ENCODE peak calls at places on chromosomes 1 and 21, in eight cellular contexts. One of them, this sample, is unnamed.

GRCh38 chr1:57832616-57833015 is 408.8 kb upstream of the DAB1 start:
- DNase-seq in neural crest cell: peak; percentile 1
- DNase-seq in osteocyte: no peak
- DNase-seq in stomach: no peak
- DNase-seq in MM.1S: no peak
- DNase-seq in RWPE1: no peak
- DNase-seq in heart left ventricle: no peak
- DNase-seq in Calu3: no peak
- DNase-seq in this sample: no peak

GRCh38 chr1:43049487-43049886 is 90.8 kb upstream of the SLC2A1 start:
- DNase-seq in Calu3: no peak
- DNase-seq in RWPE1: peak; percentile 27
- DNase-seq in stomach: no peak
- DNase-seq in MM.1S: no peak
- DNase-seq in heart left ventricle: no peak
- DNase-seq in neural crest cell: no peak
- DNase-seq in osteocyte: no peak
- DNase-seq in this sample: no peak

GRCh38 chr1:214372092-214372491 is 91.1 kb downstream of the SMYD2 start:
- DNase-seq in osteocyte: no peak
- DNase-seq in neural crest cell: no peak
- DNase-seq in heart left ventricle: no peak
- DNase-seq in MM.1S: no peak
- DNase-seq in RWPE1: no peak
- DNase-seq in stomach: no peak
- DNase-seq in Calu3: no peak
- DNase-seq in this sample: no peak

GRCh38 chr1:151839457-151840409 is at the start of gene C2CD4D:
- DNase-seq in Calu3: peak; percentile 96
- DNase-seq in RWPE1: peak; percentile 69
- DNase-seq in heart left ventricle: peak; percentile 31
- DNase-seq in stomach: peak; percentile 76
- DNase-seq in osteocyte: no peak
- DNase-seq in neural crest cell: peak; percentile 66
- DNase-seq in MM.1S: peak; percentile 88
- DNase-seq in this sample: peak; percentile 80

GRCh38 chr1:17437260-17438175 is 2.0 kb downstream of the RCC2 start:
- DNase-seq in RWPE1: peak; percentile 66
- DNase-seq in stomach: peak; percentile 44
- DNase-seq in osteocyte: no peak
- DNase-seq in Calu3: peak; percentile 32
- DNase-seq in neural crest cell: peak; percentile 34
- DNase-seq in heart left ventricle: peak; percentile 34
- DNase-seq in MM.1S: peak; percentile 58
- DNase-seq in this sample: peak; percentile 98

GRCh38 chr1:245788886-245789285 is 634.1 kb downstream of the KIF26B start:
- DNase-seq in RWPE1: no peak
- DNase-seq in neural crest cell: no peak
- DNase-seq in MM.1S: no peak
- DNase-seq in osteocyte: no peak
- DNase-seq in Calu3: no peak
- DNase-seq in heart left ventricle: no peak
- DNase-seq in stomach: no peak
- DNase-seq in this sample: no peak

GRCh38 chr1:228375578-228376261 is 30.9 kb downstream of the TRIM11 start:
- DNase-seq in osteocyte: no peak
- DNase-seq in neural crest cell: no peak
- DNase-seq in heart left ventricle: no peak
- DNase-seq in RWPE1: no peak
- DNase-seq in stomach: no peak
- DNase-seq in MM.1S: no peak
- DNase-seq in Calu3: no peak
- DNase-seq in this sample: no peak

GRCh38 chr1:11285883-11286734 is 13.1 kb downstream of the UBIAD1 start:
- DNase-seq in osteocyte: no peak
- DNase-seq in RWPE1: no peak
- DNase-seq in heart left ventricle: no peak
- DNase-seq in stomach: no peak
- DNase-seq in neural crest cell: no peak
- DNase-seq in MM.1S: no peak
- DNase-seq in Calu3: no peak
- DNase-seq in this sample: no peak

GRCh38 chr1:3431266-3431665 is 23.2 kb upstream of the ARHGEF16 start:
- DNase-seq in neural crest cell: no peak
- DNase-seq in stomach: no peak
- DNase-seq in osteocyte: no peak
- DNase-seq in RWPE1: no peak
- DNase-seq in MM.1S: no peak
- DNase-seq in Calu3: peak; percentile 12
- DNase-seq in heart left ventricle: no peak
- DNase-seq in this sample: no peak

GRCh38 chr1:53175302-53175913 is 21.2 kb upstream of the CPT2 start:
- DNase-seq in heart left ventricle: no peak
- DNase-seq in osteocyte: no peak
- DNase-seq in Calu3: no peak
- DNase-seq in RWPE1: no peak
- DNase-seq in MM.1S: no peak
- DNase-seq in neural crest cell: no peak
- DNase-seq in stomach: peak; percentile 89
- DNase-seq in this sample: no peak

GRCh38 chr1:84208935-84209334 is 64.9 kb downstream of the PRKACB start:
- DNase-seq in stomach: no peak
- DNase-seq in heart left ventricle: no peak
- DNase-seq in MM.1S: no peak
- DNase-seq in RWPE1: no peak
- DNase-seq in neural crest cell: no peak
- DNase-seq in Calu3: no peak
- DNase-seq in osteocyte: no peak
- DNase-seq in this sample: no peak

GRCh38 chr1:209530990-209531389 is 52.5 kb upstream of the CAMK1G start:
- DNase-seq in MM.1S: no peak
- DNase-seq in RWPE1: no peak
- DNase-seq in Calu3: no peak
- DNase-seq in heart left ventricle: no peak
- DNase-seq in osteocyte: no peak
- DNase-seq in stomach: peak; percentile 41
- DNase-seq in neural crest cell: no peak
- DNase-seq in this sample: no peak

GRCh38 chr1:218982482-218982881 is 191.2 kb upstream of the LYPLAL1 start:
- DNase-seq in Calu3: no peak
- DNase-seq in RWPE1: no peak
- DNase-seq in neural crest cell: no peak
- DNase-seq in MM.1S: no peak
- DNase-seq in stomach: no peak
- DNase-seq in osteocyte: no peak
- DNase-seq in heart left ventricle: no peak
- DNase-seq in this sample: no peak

GRCh38 chr1:10057305-10057704 is 24.5 kb downstream of the UBE4B start:
- DNase-seq in RWPE1: no peak
- DNase-seq in osteocyte: no peak
- DNase-seq in Calu3: no peak
- DNase-seq in stomach: no peak
- DNase-seq in MM.1S: no peak
- DNase-seq in heart left ventricle: no peak
- DNase-seq in neural crest cell: no peak
- DNase-seq in this sample: no peak

GRCh38 chr1:40344597-40344996 is 27.5 kb upstream of the COL9A2 start:
- DNase-seq in heart left ventricle: peak; percentile 29
- DNase-seq in Calu3: peak; percentile 13
- DNase-seq in MM.1S: no peak
- DNase-seq in osteocyte: peak; percentile 49
- DNase-seq in neural crest cell: no peak
- DNase-seq in stomach: peak; percentile 44
- DNase-seq in RWPE1: no peak
- DNase-seq in this sample: peak; percentile 38

GRCh38 chr1:91596474-91596873 is 95.8 kb downstream of the CDC7 start:
- DNase-seq in stomach: no peak
- DNase-seq in osteocyte: no peak
- DNase-seq in heart left ventricle: no peak
- DNase-seq in RWPE1: no peak
- DNase-seq in Calu3: no peak
- DNase-seq in neural crest cell: no peak
- DNase-seq in MM.1S: peak; percentile 1
- DNase-seq in this sample: no peak

GRCh38 chr21:21101911-21102310 is 103.7 kb downstream of the NCAM2 start:
- DNase-seq in osteocyte: no peak
- DNase-seq in Calu3: no peak
- DNase-seq in MM.1S: peak; percentile 46
- DNase-seq in neural crest cell: peak; percentile 22
- DNase-seq in RWPE1: peak; percentile 2
- DNase-seq in heart left ventricle: no peak
- DNase-seq in stomach: no peak
- DNase-seq in this sample: no peak

GRCh38 chr1:56074357-56074717 is 505.0 kb downstream of the PLPP3 start:
- DNase-seq in MM.1S: no peak
- DNase-seq in osteocyte: no peak
- DNase-seq in heart left ventricle: peak; percentile 13
- DNase-seq in Calu3: no peak
- DNase-seq in stomach: peak; percentile 26
- DNase-seq in neural crest cell: no peak
- DNase-seq in RWPE1: no peak
- DNase-seq in this sample: no peak

GRCh38 chr1:15523922-15524282 is at the start of gene CASP9:
- DNase-seq in Calu3: no peak
- DNase-seq in osteocyte: no peak
- DNase-seq in heart left ventricle: no peak
- DNase-seq in neural crest cell: no peak
- DNase-seq in stomach: no peak
- DNase-seq in MM.1S: peak; percentile 6
- DNase-seq in RWPE1: no peak
- DNase-seq in this sample: no peak

GRCh38 chr1:15524283-15525042 is 448 bp upstream of the CASP9 start:
- DNase-seq in MM.1S: peak; percentile 98
- DNase-seq in heart left ventricle: peak; percentile 100
- DNase-seq in RWPE1: peak; percentile 92
- DNase-seq in osteocyte: peak; percentile 100
- DNase-seq in Calu3: peak; percentile 98
- DNase-seq in neural crest cell: peak; percentile 99
- DNase-seq in stomach: peak; percentile 100
- DNase-seq in this sample: peak; percentile 97

GRCh38 chr1:15525043-15525958 is 1.3 kb upstream of the CASP9 start:
- DNase-seq in MM.1S: peak; percentile 97
- DNase-seq in stomach: no peak
- DNase-seq in RWPE1: peak; percentile 99
- DNase-seq in heart left ventricle: no peak
- DNase-seq in osteocyte: no peak
- DNase-seq in Calu3: no peak
- DNase-seq in neural crest cell: no peak
- DNase-seq in this sample: no peak

GRCh38 chr1:15526490-15527339 is at the start of gene DNAJC16:
- DNase-seq in neural crest cell: peak; percentile 97
- DNase-seq in stomach: peak; percentile 99
- DNase-seq in Calu3: peak; percentile 96
- DNase-seq in RWPE1: peak; percentile 96
- DNase-seq in heart left ventricle: peak; percentile 100
- DNase-seq in MM.1S: peak; percentile 100
- DNase-seq in osteocyte: peak; percentile 99
- DNase-seq in this sample: peak; percentile 89

DNA sequence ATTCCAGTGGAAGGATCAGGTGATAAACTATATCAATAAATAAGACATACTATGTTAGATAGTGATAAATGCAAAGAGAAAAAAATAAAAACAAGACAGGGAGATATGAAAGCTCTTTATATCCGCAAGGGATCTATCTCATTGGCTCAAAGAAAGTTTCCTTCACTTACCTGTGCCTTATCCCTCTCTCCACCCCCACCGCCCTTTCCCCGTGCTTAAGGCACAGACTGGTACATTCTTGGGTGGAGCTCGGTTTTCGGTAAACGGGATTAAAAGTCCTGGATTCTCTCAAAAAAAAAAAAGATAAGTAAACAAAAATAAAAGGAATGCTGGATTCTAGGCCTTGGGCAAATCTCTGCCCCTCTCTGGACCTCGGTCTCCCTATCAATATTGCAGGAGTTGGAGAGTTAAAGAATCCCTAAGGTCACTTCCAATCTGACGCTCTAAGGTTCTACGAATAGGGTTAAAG is 593 bp upstream of the DNAJC16 start:
- DNase-seq in stomach: no peak
- DNase-seq in RWPE1: no peak
- DNase-seq in MM.1S: no peak
- DNase-seq in Calu3: peak; percentile 8
- DNase-seq in osteocyte: no peak
- DNase-seq in heart left ventricle: no peak
- DNase-seq in neural crest cell: no peak
- DNase-seq in this sample: no peak
- TF ChIP-seq CTCF in stomach: no peak
- TF ChIP-seq CTCF in RWPE1: no peak
- TF ChIP-seq CTCF in MM.1S: no peak
- TF ChIP-seq CTCF in Calu3: no peak
- TF ChIP-seq CTCF in osteocyte: no peak
- TF ChIP-seq CTCF in heart left ventricle: no peak
- TF ChIP-seq CTCF in neural crest cell: no peak
- TF ChIP-seq CTCF in this sample: no peak

GRCh38 chr1:8016244-8017241 is 9.6 kb downstream of the ERRFI1 start:
- DNase-seq in Calu3: no peak
- DNase-seq in MM.1S: no peak
- DNase-seq in heart left ventricle: no peak
- DNase-seq in stomach: no peak
- DNase-seq in osteocyte: no peak
- DNase-seq in RWPE1: no peak
- DNase-seq in neural crest cell: no peak
- DNase-seq in this sample: no peak
- TF ChIP-seq CTCF in Calu3: no peak
- TF ChIP-seq CTCF in MM.1S: peak; percentile 8
- TF ChIP-seq CTCF in heart left ventricle: no peak
- TF ChIP-seq CTCF in stomach: no peak
- TF ChIP-seq CTCF in osteocyte: no peak
- TF ChIP-seq CTCF in RWPE1: peak; percentile 12
- TF ChIP-seq CTCF in neural crest cell: peak; percentile 36
- TF ChIP-seq CTCF in this sample: no peak

GRCh38 chr1:80801691-80802090 is 999.0 kb upstream of the ADGRL2 start:
- DNase-seq in stomach: no peak
- DNase-seq in MM.1S: no peak
- DNase-seq in Calu3: no peak
- DNase-seq in osteocyte: no peak
- DNase-seq in RWPE1: no peak
- DNase-seq in heart left ventricle: no peak
- DNase-seq in neural crest cell: no peak
- DNase-seq in this sample: no peak

DNA sequence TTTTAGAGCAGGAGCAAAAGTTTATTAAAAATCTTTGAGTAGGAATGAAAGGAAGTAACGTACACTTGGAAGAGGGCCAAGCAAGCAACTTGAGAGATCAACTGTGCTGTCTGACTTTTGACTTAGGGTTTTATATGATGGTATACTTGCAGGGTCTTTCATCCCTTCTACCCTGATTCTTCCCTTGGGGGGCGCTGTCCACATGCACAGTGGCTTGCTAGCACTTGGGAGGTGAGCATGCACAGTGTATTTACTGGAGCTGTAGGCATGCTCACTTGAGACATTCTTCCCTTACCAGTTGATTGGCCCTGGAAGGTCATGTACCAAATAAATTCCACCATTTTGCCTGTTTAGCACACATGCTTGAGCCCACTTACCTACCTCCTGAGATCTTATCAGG is 1001.3 kb upstream of the ADGRL2 start:
- DNase-seq in heart left ventricle: no peak
- DNase-seq in neural crest cell: no peak
- DNase-seq in MM.1S: no peak
- DNase-seq in Calu3: no peak
- DNase-seq in RWPE1: no peak
- DNase-seq in osteocyte: no peak
- DNase-seq in stomach: no peak
- DNase-seq in this sample: no peak
- TF ChIP-seq CTCF in heart left ventricle: no peak
- TF ChIP-seq CTCF in neural crest cell: no peak
- TF ChIP-seq CTCF in MM.1S: no peak
- TF ChIP-seq CTCF in Calu3: no peak
- TF ChIP-seq CTCF in RWPE1: no peak
- TF ChIP-seq CTCF in osteocyte: no peak
- TF ChIP-seq CTCF in stomach: no peak
- TF ChIP-seq CTCF in this sample: no peak

GRCh38 chr1:164602480-164603093 is 43.6 kb downstream of the PBX1 start:
- DNase-seq in neural crest cell: no peak
- DNase-seq in osteocyte: no peak
- DNase-seq in stomach: peak; percentile 83
- DNase-seq in heart left ventricle: peak; percentile 45
- DNase-seq in RWPE1: no peak
- DNase-seq in Calu3: peak; percentile 41
- DNase-seq in MM.1S: peak; percentile 57
- DNase-seq in this sample: no peak
- TF ChIP-seq CTCF in neural crest cell: no peak
- TF ChIP-seq CTCF in osteocyte: no peak
- TF ChIP-seq CTCF in stomach: no peak
- TF ChIP-seq CTCF in heart left ventricle: no peak
- TF ChIP-seq CTCF in RWPE1: no peak
- TF ChIP-seq CTCF in Calu3: no peak
- TF ChIP-seq CTCF in MM.1S: peak; percentile 36
- TF ChIP-seq CTCF in this sample: no peak

This sample was measured in GM20000.